ENCODE peak calls at places on chromosomes 13 and 19, in six cellular contexts. J is HCT116, Q is NCI-H69, V is pons, Z is A172, C is Kasumi-1. G is an unnamed sample.
A peak's percentile ranks its signal among the peaks of the same experiment; 100 is the strongest.

GRCh38 chr13:37648604-37649003 is 50.0 kb upstream of the POSTN start:
- DNase-seq in J (no peak), Q (no peak), V (no peak), Z (peak; percentile 49), C (no peak), G (no peak)

GRCh38 chr19:18995804-18996241 is 37.5 kb downstream of the SUGP2 start:
- DNase-seq in J (peak; percentile 23), Q (peak; percentile 55), V (peak; percentile 93), Z (peak; percentile 85), C (peak; percentile 86), G (peak; percentile 61)

GRCh38 chr13:69912576-69913074 is 195.0 kb upstream of the ATXN8OS start:
- DNase-seq in J (no peak), Q (peak; percentile 73), V (no peak), Z (no peak), C (no peak), G (no peak)

GRCh38 chr19:16588089-16588823 is 16.0 kb upstream of the SLC35E1 start:
- DNase-seq in J (no peak), Q (peak; percentile 37), V (no peak), Z (no peak), C (peak; percentile 84), G (peak; percentile 55)

GRCh38 chr19:8988204-8988603 is 22.0 kb downstream of the MUC16 start:
- DNase-seq in J (peak; percentile 13), Q (peak; percentile 28), V (no peak), Z (no peak), C (no peak), G (peak; percentile 12)

GRCh38 chr13:21045101-21045500 is 16.3 kb downstream of the LATS2 start:
- DNase-seq in J (no peak), Q (no peak), V (no peak), Z (no peak), C (no peak), G (no peak)

GRCh38 chr19:32555786-32556185 is 25.2 kb upstream of the PDCD5 start:
- DNase-seq in J (no peak), Q (peak; percentile 11), V (no peak), Z (no peak), C (no peak), G (no peak)

GRCh38 chr13:63190742-63191141 is 1775.1 kb upstream of the PCDH20 start:
- DNase-seq in J (no peak), Q (no peak), V (no peak), Z (peak; percentile 86), C (no peak), G (no peak)

GRCh38 chr19:48400018-48400742 is 6.7 kb downstream of the GRIN2D start:
- DNase-seq in J (peak; percentile 54), Q (peak; percentile 69), V (no peak), Z (peak; percentile 55), C (no peak), G (peak; percentile 96)

GRCh38 chr13:84431646-84432045 is 549.4 kb upstream of the SLITRK1 start:
- DNase-seq in J (no peak), Q (no peak), V (no peak), Z (no peak), C (no peak), G (no peak)

GRCh38 chr19:29943615-29944014 is 1.6 kb downstream of the URI1 start:
- DNase-seq in J (no peak), Q (no peak), V (no peak), Z (no peak), C (no peak), G (no peak)

GRCh38 chr13:113622791-113623490 is 35.1 kb downstream of the ATP4B start:
- DNase-seq in J (no peak), Q (no peak), V (no peak), Z (no peak), C (no peak), G (no peak)

GRCh38 chr13:97749174-97749573 is 204.3 kb upstream of the IPO5 start:
- DNase-seq in J (peak; percentile 32), Q (peak; percentile 13), V (no peak), Z (peak; percentile 75), C (no peak), G (peak; percentile 10)

GRCh38 chr19:39332293-39332692 is 3.5 kb downstream of the GMFG start:
- DNase-seq in J (no peak), Q (no peak), V (no peak), Z (no peak), C (no peak), G (no peak)

GRCh38 chr13:113729329-113730019 is 29.6 kb upstream of the TMEM255B start:
- DNase-seq in J (no peak), Q (peak; percentile 18), V (no peak), Z (no peak), C (no peak), G (no peak)

GRCh38 chr13:38538412-38538811 is 148.5 kb upstream of the FREM2 start:
- DNase-seq in J (no peak), Q (peak; percentile 56), V (no peak), Z (no peak), C (no peak), G (peak; percentile 42)

GRCh38 chr13:59745395-59745788 is 418.3 kb downstream of the DIAPH3 start:
- DNase-seq in J (no peak), Q (no peak), V (no peak), Z (no peak), C (no peak), G (no peak)

GRCh38 chr13:20991741-20992520 is 69.5 kb downstream of the LATS2 start:
- DNase-seq in J (no peak), Q (no peak), V (no peak), Z (no peak), C (no peak), G (no peak)

GRCh38 chr13:53165201-53165600 is 136.6 kb downstream of the OLFM4 start:
- DNase-seq in J (no peak), Q (no peak), V (no peak), Z (no peak), C (no peak), G (no peak)

GRCh38 chr19:34353546-34353945 is 11.4 kb upstream of the GPI start:
- DNase-seq in J (no peak), Q (no peak), V (no peak), Z (no peak), C (no peak), G (peak; percentile 87)

G was measured in DMS53.